ENCODE peak calls at places on chromosomes 6 and 20, in ten cellular contexts. One of them, this sample, is unnamed.

GRCh38 chr6:162421004-162421403 is 306.6 kb downstream of the PRKN start:
- DNase-seq in mesothelial cell of epicardium: no peak
- DNase-seq in H9: no peak
- DNase-seq in astrocyte of the spinal cord: no peak
- DNase-seq in HFFc6: no peak
- DNase-seq in K562: no peak
- DNase-seq in left lung: no peak
- DNase-seq in brain microvascular endothelial cell: no peak
- DNase-seq in lower leg skin: no peak
- DNase-seq in omental fat pad: no peak
- DNase-seq in this sample: no peak

GRCh38 chr6:168274046-168274952 is 45.3 kb downstream of the DACT2 start:
- DNase-seq in omental fat pad: no peak
- DNase-seq in H9: peak
- DNase-seq in astrocyte of the spinal cord: no peak
- DNase-seq in left lung: no peak
- DNase-seq in K562: peak
- DNase-seq in HFFc6: no peak
- DNase-seq in brain microvascular endothelial cell: no peak
- DNase-seq in mesothelial cell of epicardium: no peak
- DNase-seq in lower leg skin: peak
- DNase-seq in this sample: no peak

GRCh38 chr20:34390769-34391447 is 27.8 kb downstream of the ITCH start:
- DNase-seq in omental fat pad: peak
- DNase-seq in mesothelial cell of epicardium: no peak
- DNase-seq in astrocyte of the spinal cord: peak
- DNase-seq in brain microvascular endothelial cell: peak
- DNase-seq in lower leg skin: no peak
- DNase-seq in K562: no peak
- DNase-seq in HFFc6: peak
- DNase-seq in H9: no peak
- DNase-seq in left lung: no peak
- DNase-seq in this sample: no peak

GRCh38 chr20:57459278-57459677 is 65.7 kb downstream of the CTCFL start:
- DNase-seq in astrocyte of the spinal cord: no peak
- DNase-seq in lower leg skin: no peak
- DNase-seq in mesothelial cell of epicardium: no peak
- DNase-seq in H9: no peak
- DNase-seq in left lung: no peak
- DNase-seq in brain microvascular endothelial cell: no peak
- DNase-seq in omental fat pad: no peak
- DNase-seq in HFFc6: no peak
- DNase-seq in K562: no peak
- DNase-seq in this sample: no peak

GRCh38 chr20:62577447-62577846 is 64.9 kb upstream of the SLCO4A1 start:
- DNase-seq in left lung: no peak
- DNase-seq in brain microvascular endothelial cell: no peak
- DNase-seq in HFFc6: no peak
- DNase-seq in K562: no peak
- DNase-seq in lower leg skin: no peak
- DNase-seq in omental fat pad: no peak
- DNase-seq in H9: no peak
- DNase-seq in mesothelial cell of epicardium: no peak
- DNase-seq in astrocyte of the spinal cord: no peak
- DNase-seq in this sample: no peak

GRCh38 chr6:24740861-24741260 is 21.9 kb upstream of the C6orf62 start:
- DNase-seq in mesothelial cell of epicardium: no peak
- DNase-seq in K562: no peak
- DNase-seq in omental fat pad: no peak
- DNase-seq in lower leg skin: no peak
- DNase-seq in left lung: no peak
- DNase-seq in H9: no peak
- DNase-seq in brain microvascular endothelial cell: peak
- DNase-seq in astrocyte of the spinal cord: peak
- DNase-seq in HFFc6: peak
- DNase-seq in this sample: no peak

GRCh38 chr6:63269470-63269869 is 50.3 kb downstream of the LGSN start:
- DNase-seq in left lung: no peak
- DNase-seq in lower leg skin: no peak
- DNase-seq in brain microvascular endothelial cell: no peak
- DNase-seq in H9: no peak
- DNase-seq in HFFc6: no peak
- DNase-seq in K562: no peak
- DNase-seq in mesothelial cell of epicardium: no peak
- DNase-seq in omental fat pad: no peak
- DNase-seq in astrocyte of the spinal cord: no peak
- DNase-seq in this sample: no peak

GRCh38 chr6:26576929-26577719 is 19.6 kb upstream of the ABT1 start:
- DNase-seq in mesothelial cell of epicardium: no peak
- DNase-seq in HFFc6: peak
- DNase-seq in K562: peak
- DNase-seq in brain microvascular endothelial cell: peak
- DNase-seq in omental fat pad: no peak
- DNase-seq in left lung: no peak
- DNase-seq in lower leg skin: no peak
- DNase-seq in H9: peak
- DNase-seq in astrocyte of the spinal cord: peak
- DNase-seq in this sample: peak

GRCh38 chr20:23246682-23247664 is 103.6 kb upstream of the NXT1 start:
- DNase-seq in brain microvascular endothelial cell: no peak
- DNase-seq in H9: no peak
- DNase-seq in lower leg skin: peak
- DNase-seq in HFFc6: no peak
- DNase-seq in mesothelial cell of epicardium: no peak
- DNase-seq in left lung: no peak
- DNase-seq in omental fat pad: no peak
- DNase-seq in K562: no peak
- DNase-seq in astrocyte of the spinal cord: no peak
- DNase-seq in this sample: no peak

GRCh38 chr20:23243791-23244190 is 106.8 kb upstream of the NXT1 start:
- DNase-seq in omental fat pad: no peak
- DNase-seq in K562: peak
- DNase-seq in H9: no peak
- DNase-seq in left lung: no peak
- DNase-seq in lower leg skin: no peak
- DNase-seq in astrocyte of the spinal cord: no peak
- DNase-seq in mesothelial cell of epicardium: no peak
- DNase-seq in HFFc6: no peak
- DNase-seq in brain microvascular endothelial cell: no peak
- DNase-seq in this sample: no peak

GRCh38 chr20:23244207-23244915 is 106.2 kb upstream of the NXT1 start:
- DNase-seq in H9: no peak
- DNase-seq in lower leg skin: peak
- DNase-seq in mesothelial cell of epicardium: no peak
- DNase-seq in HFFc6: no peak
- DNase-seq in K562: no peak
- DNase-seq in astrocyte of the spinal cord: no peak
- DNase-seq in omental fat pad: no peak
- DNase-seq in left lung: no peak
- DNase-seq in brain microvascular endothelial cell: no peak
- DNase-seq in this sample: no peak

GRCh38 chr20:23244916-23245552 is 105.6 kb upstream of the NXT1 start:
- DNase-seq in H9: no peak
- DNase-seq in astrocyte of the spinal cord: no peak
- DNase-seq in omental fat pad: no peak
- DNase-seq in brain microvascular endothelial cell: no peak
- DNase-seq in K562: no peak
- DNase-seq in left lung: no peak
- DNase-seq in mesothelial cell of epicardium: no peak
- DNase-seq in lower leg skin: peak
- DNase-seq in HFFc6: no peak
- DNase-seq in this sample: no peak

DNA sequence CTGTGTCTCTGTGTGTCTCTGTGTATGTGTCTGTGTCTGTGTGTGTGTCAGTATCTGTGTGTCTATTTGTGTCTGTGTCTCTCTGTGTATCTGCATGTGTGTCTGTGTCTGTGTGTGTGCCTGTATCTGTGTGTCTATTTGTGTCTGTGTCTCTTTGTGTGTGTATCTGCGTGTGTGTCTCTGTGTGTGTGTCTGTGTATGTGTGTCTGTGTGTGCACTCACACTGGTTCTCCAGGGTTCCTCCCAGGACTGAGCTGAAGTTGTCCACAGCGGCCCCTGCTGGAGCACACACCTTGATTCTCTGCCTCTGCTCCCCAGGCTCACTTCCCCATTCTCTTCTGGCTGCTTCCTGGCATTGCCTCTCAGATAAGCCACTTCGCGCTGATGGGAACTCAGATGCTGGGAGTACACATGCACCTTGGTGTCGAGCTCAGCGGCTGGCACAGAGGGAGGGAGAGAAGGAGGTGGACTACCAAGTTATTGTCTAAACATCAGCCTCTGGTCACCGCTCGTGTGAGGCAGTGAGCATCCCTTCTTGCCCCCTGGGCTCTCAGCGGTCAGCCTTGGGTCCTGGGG is 105.0 kb upstream of the NXT1 start:
- DNase-seq in brain microvascular endothelial cell: no peak
- DNase-seq in astrocyte of the spinal cord: peak
- DNase-seq in K562: peak
- DNase-seq in left lung: peak
- DNase-seq in HFFc6: no peak
- DNase-seq in mesothelial cell of epicardium: no peak
- DNase-seq in omental fat pad: no peak
- DNase-seq in lower leg skin: peak
- DNase-seq in H9: peak
- DNase-seq in this sample: peak
- TF ChIP-seq CTCF in brain microvascular endothelial cell: peak
- TF ChIP-seq CTCF in astrocyte of the spinal cord: peak
- TF ChIP-seq CTCF in K562: peak
- TF ChIP-seq CTCF in left lung: peak
- TF ChIP-seq CTCF in HFFc6: peak
- TF ChIP-seq CTCF in mesothelial cell of epicardium: no peak
- TF ChIP-seq CTCF in omental fat pad: no peak
- TF ChIP-seq CTCF in lower leg skin: no peak
- TF ChIP-seq CTCF in H9: peak
- TF ChIP-seq CTCF in this sample: peak

GRCh38 chr6:161341638-161342037 is 67.8 kb upstream of the AGPAT4 start:
- DNase-seq in lower leg skin: no peak
- DNase-seq in astrocyte of the spinal cord: no peak
- DNase-seq in brain microvascular endothelial cell: no peak
- DNase-seq in left lung: no peak
- DNase-seq in mesothelial cell of epicardium: no peak
- DNase-seq in K562: no peak
- DNase-seq in omental fat pad: no peak
- DNase-seq in HFFc6: no peak
- DNase-seq in H9: no peak
- DNase-seq in this sample: no peak

GRCh38 chr6:161347988-161348627 is 74.2 kb upstream of the AGPAT4 start:
- DNase-seq in HFFc6: no peak
- DNase-seq in brain microvascular endothelial cell: no peak
- DNase-seq in left lung: peak
- DNase-seq in astrocyte of the spinal cord: no peak
- DNase-seq in mesothelial cell of epicardium: no peak
- DNase-seq in lower leg skin: no peak
- DNase-seq in H9: no peak
- DNase-seq in K562: no peak
- DNase-seq in omental fat pad: no peak
- DNase-seq in this sample: no peak

GRCh38 chr6:161346717-161347504 is 73.0 kb upstream of the AGPAT4 start:
- DNase-seq in left lung: no peak
- DNase-seq in astrocyte of the spinal cord: no peak
- DNase-seq in K562: no peak
- DNase-seq in mesothelial cell of epicardium: no peak
- DNase-seq in lower leg skin: no peak
- DNase-seq in HFFc6: no peak
- DNase-seq in omental fat pad: no peak
- DNase-seq in H9: no peak
- DNase-seq in brain microvascular endothelial cell: no peak
- DNase-seq in this sample: no peak

GRCh38 chr6:161342039-161342438 is 68.2 kb upstream of the AGPAT4 start:
- DNase-seq in K562: no peak
- DNase-seq in omental fat pad: no peak
- DNase-seq in left lung: no peak
- DNase-seq in astrocyte of the spinal cord: no peak
- DNase-seq in mesothelial cell of epicardium: no peak
- DNase-seq in brain microvascular endothelial cell: no peak
- DNase-seq in H9: no peak
- DNase-seq in HFFc6: no peak
- DNase-seq in lower leg skin: no peak
- DNase-seq in this sample: no peak

DNA sequence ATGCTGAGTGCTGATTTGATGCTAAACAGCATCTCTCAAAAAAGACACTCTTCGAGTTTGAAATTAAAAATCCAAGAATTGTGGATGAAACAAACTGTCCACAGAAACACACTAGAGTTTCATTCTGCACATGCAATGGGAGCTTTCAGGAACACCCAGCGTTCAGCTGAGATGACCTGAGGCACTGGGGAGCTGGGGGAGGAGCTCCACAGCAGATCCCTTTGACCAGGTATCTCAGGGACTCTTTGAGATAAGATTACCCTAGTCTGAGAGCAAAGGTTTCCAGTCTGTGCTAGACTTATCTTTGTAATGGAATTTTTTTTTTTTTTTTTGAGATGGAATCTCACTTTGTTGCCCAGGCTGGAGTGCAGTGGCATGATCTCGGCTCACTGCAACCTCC is 70.8 kb upstream of the AGPAT4 start:
- DNase-seq in mesothelial cell of epicardium: no peak
- DNase-seq in HFFc6: no peak
- DNase-seq in left lung: no peak
- DNase-seq in astrocyte of the spinal cord: no peak
- DNase-seq in brain microvascular endothelial cell: no peak
- DNase-seq in K562: no peak
- DNase-seq in H9: no peak
- DNase-seq in lower leg skin: no peak
- DNase-seq in omental fat pad: no peak
- DNase-seq in this sample: no peak
- TF ChIP-seq CTCF in mesothelial cell of epicardium: no peak
- TF ChIP-seq CTCF in HFFc6: no peak
- TF ChIP-seq CTCF in left lung: no peak
- TF ChIP-seq CTCF in astrocyte of the spinal cord: no peak
- TF ChIP-seq CTCF in brain microvascular endothelial cell: no peak
- TF ChIP-seq CTCF in K562: no peak
- TF ChIP-seq CTCF in H9: no peak
- TF ChIP-seq CTCF in lower leg skin: no peak
- TF ChIP-seq CTCF in omental fat pad: no peak
- TF ChIP-seq CTCF in this sample: no peak

GRCh38 chr6:165707067-165707853 is 44.2 kb upstream of the PDE10A start:
- DNase-seq in HFFc6: no peak
- DNase-seq in astrocyte of the spinal cord: no peak
- DNase-seq in brain microvascular endothelial cell: no peak
- DNase-seq in omental fat pad: no peak
- DNase-seq in mesothelial cell of epicardium: no peak
- DNase-seq in left lung: peak
- DNase-seq in H9: no peak
- DNase-seq in K562: no peak
- DNase-seq in lower leg skin: no peak
- DNase-seq in this sample: no peak
- TF ChIP-seq CTCF in HFFc6: no peak
- TF ChIP-seq CTCF in astrocyte of the spinal cord: no peak
- TF ChIP-seq CTCF in brain microvascular endothelial cell: no peak
- TF ChIP-seq CTCF in omental fat pad: no peak
- TF ChIP-seq CTCF in mesothelial cell of epicardium: no peak
- TF ChIP-seq CTCF in left lung: no peak
- TF ChIP-seq CTCF in H9: no peak
- TF ChIP-seq CTCF in K562: no peak
- TF ChIP-seq CTCF in lower leg skin: no peak
- TF ChIP-seq CTCF in this sample: no peak

DNA sequence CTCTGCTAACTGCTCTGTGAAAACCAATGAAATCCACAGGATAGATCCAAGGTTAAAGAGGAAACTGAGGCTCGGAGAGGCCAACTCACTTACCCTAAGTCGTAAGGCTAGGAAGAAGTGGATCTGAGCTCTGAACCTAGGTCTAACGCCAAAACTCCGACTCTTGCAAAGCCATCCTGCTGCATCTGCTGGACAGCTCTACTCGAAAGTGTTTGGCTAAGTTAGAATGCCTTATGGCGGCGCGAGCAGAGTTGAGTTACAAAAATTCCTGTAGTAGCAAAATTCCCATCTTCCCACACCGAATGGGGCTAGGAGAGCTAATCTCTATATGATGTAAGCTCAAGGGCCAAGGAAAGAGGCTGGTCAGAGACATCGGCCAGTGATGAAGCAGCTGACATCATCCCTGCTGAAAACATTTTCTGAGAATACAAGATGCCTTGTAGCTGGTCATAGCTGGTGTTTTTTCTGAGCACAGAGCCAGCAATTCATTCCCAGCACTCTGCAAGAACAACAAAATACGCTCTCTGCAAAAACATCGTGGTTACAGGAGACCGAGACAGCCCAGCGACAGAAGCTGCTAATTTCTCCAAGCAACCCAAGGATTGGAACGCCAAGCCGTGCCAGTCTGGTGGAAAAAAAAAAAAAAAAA is 1.8 kb downstream of the SPATA2 start:
- DNase-seq in omental fat pad: no peak
- DNase-seq in K562: no peak
- DNase-seq in H9: no peak
- DNase-seq in left lung: no peak
- DNase-seq in brain microvascular endothelial cell: no peak
- DNase-seq in astrocyte of the spinal cord: no peak
- DNase-seq in mesothelial cell of epicardium: no peak
- DNase-seq in lower leg skin: no peak
- DNase-seq in HFFc6: no peak
- DNase-seq in this sample: no peak
- TF ChIP-seq CTCF in omental fat pad: no peak
- TF ChIP-seq CTCF in K562: no peak
- TF ChIP-seq CTCF in H9: no peak
- TF ChIP-seq CTCF in left lung: no peak
- TF ChIP-seq CTCF in brain microvascular endothelial cell: no peak
- TF ChIP-seq CTCF in astrocyte of the spinal cord: no peak
- TF ChIP-seq CTCF in mesothelial cell of epicardium: no peak
- TF ChIP-seq CTCF in lower leg skin: no peak
- TF ChIP-seq CTCF in HFFc6: no peak
- TF ChIP-seq CTCF in this sample: no peak

This sample was measured in neural progenitor cell.